ENCODE peak calls at places on chromosomes 13 and 19, in ten cellular contexts. B is pons; K is ovary; W is NCI-H748 treated with DMSO at 0.1 percent for 48 hours; Z is activated CD8-positive, alpha-beta T cell treated with anti-CD3 and anti-CD28 coated beads for 36 hours; V is body of pancreas; C is activated CD4-positive, alpha-beta T cell treated with anti-CD3 and anti-CD28 coated beads, Interleukin-2, amount 50 U/mL, for 1 hour; U is mesenchymal stem cell; X is astrocyte; I is NCI-H460. L is an unnamed sample.

GRCh38 chr19:2548966-2549365 is 73.0 kb downstream of the GADD45B start:
- DNase-seq in V (no peak), U (no peak), X (no peak), W (no peak), I (no peak), K (no peak), Z (no peak), C (no peak), B (no peak), L (peak; percentile 21)

GRCh38 chr13:24630851-24631341 is 49.3 kb upstream of the ATP12A start:
- DNase-seq in X (peak; percentile 76), I (no peak), V (no peak), Z (no peak), W (no peak), U (peak; percentile 92), K (no peak), C (no peak), B (no peak), L (peak; percentile 86)

GRCh38 chr19:54180691-54181091 is 7.7 kb upstream of the TMC4 start:
- DNase-seq in I (no peak), C (no peak), U (no peak), Z (no peak), B (no peak), V (no peak), W (no peak), K (no peak), X (no peak), L (no peak)

GRCh38 chr13:113650275-113650674 is 7.7 kb downstream of the ATP4B start:
- DNase-seq in C (no peak), W (no peak), Z (no peak), X (no peak), K (peak; percentile 21), V (no peak), B (no peak), I (no peak), U (no peak), L (peak; percentile 31)

GRCh38 chr19:40252395-40252794 is 25.9 kb upstream of the CCNP start:
- DNase-seq in Z (no peak), C (no peak), U (no peak), B (no peak), V (peak; percentile 25), W (no peak), K (no peak), X (no peak), I (no peak), L (no peak)

GRCh38 chr19:17950310-17951150 is 16.4 kb upstream of the KCNN1 start:
- DNase-seq in B (no peak), K (no peak), C (peak; percentile 29), I (no peak), W (no peak), Z (peak; percentile 67), U (no peak), X (no peak), V (no peak), L (peak; percentile 69)

GRCh38 chr19:54114340-54114826 is 1.1 kb downstream of the TFPT start:
- DNase-seq in W (no peak), Z (peak; percentile 79), B (peak; percentile 37), I (no peak), U (no peak), X (peak; percentile 32), C (peak; percentile 23), V (peak; percentile 52), K (peak; percentile 56), L (peak; percentile 71)

GRCh38 chr13:36787181-36787580 is 31.8 kb upstream of the RFXAP start:
- DNase-seq in X (no peak), K (no peak), V (no peak), I (no peak), U (no peak), W (no peak), Z (no peak), B (no peak), C (no peak), L (no peak)

GRCh38 chr13:75194717-75195116 is 287.3 kb downstream of the TBC1D4 start:
- DNase-seq in K (peak; percentile 38), I (no peak), C (no peak), Z (no peak), V (no peak), U (no peak), W (no peak), X (no peak), B (peak; percentile 17), L (no peak)

GRCh38 chr13:20326809-20327208 is 94.7 kb upstream of the GJB6 start:
- DNase-seq in C (no peak), Z (no peak), K (no peak), W (no peak), B (no peak), I (no peak), V (no peak), X (no peak), U (no peak), L (no peak)

GRCh38 chr13:44273991-44274810 is 99.4 kb upstream of the SERP2 start:
- DNase-seq in V (peak; percentile 25), K (no peak), W (no peak), Z (peak; percentile 26), I (no peak), U (peak; percentile 67), B (peak; percentile 52), X (no peak), C (no peak), L (no peak)

GRCh38 chr19:13968383-13968935 is 16.1 kb downstream of the DCAF15 start:
- DNase-seq in B (no peak), U (no peak), V (no peak), W (no peak), K (no peak), X (no peak), C (no peak), I (no peak), Z (no peak), L (no peak)

GRCh38 chr13:102236830-102237621 is 164.8 kb downstream of the FGF14 start:
- DNase-seq in C (no peak), W (no peak), Z (no peak), I (no peak), U (no peak), V (no peak), K (no peak), B (no peak), X (no peak), L (peak; percentile 52)